ENCODE peak calls at places on chromosomes 13 and 19, in ten cellular contexts. D, N, L, S, B, M, Q, X, U and A are unnamed samples.
A peak's percentile ranks its signal among the peaks of the same experiment; 100 is the strongest.

GRCh38 chr13:94548382-94549240 is 47.3 kb downstream of the TGDS start:
- DNase-seq in D (peak; percentile 43), N (peak; percentile 57), L (peak; percentile 29), S (peak; percentile 41), B (no peak), M (peak; percentile 61), Q (peak; percentile 69), X (peak; percentile 32), U (peak; percentile 5), A (peak; percentile 77)

GRCh38 chr13:77507931-77508776 is 27.4 kb upstream of the SCEL start:
- DNase-seq in D (no peak), N (peak; percentile 87), L (peak; percentile 49), S (no peak), B (no peak), M (no peak), Q (no peak), X (no peak), U (no peak), A (no peak)

GRCh38 chr13:75906315-75906714 is 270.2 kb downstream of the LMO7 start:
- DNase-seq in D (no peak), N (no peak), L (no peak), S (no peak), B (no peak), M (no peak), Q (no peak), X (no peak), U (no peak), A (no peak)

GRCh38 chr13:49400755-49401659 is 42.9 kb downstream of the CAB39L start:
- DNase-seq in D (no peak), N (peak; percentile 73), L (peak; percentile 87), S (no peak), B (peak; percentile 33), M (peak; percentile 97), Q (no peak), X (peak; percentile 45), U (no peak), A (no peak)

GRCh38 chr19:23758187-23759074 is at the start of gene ZNF681:
- DNase-seq in D (peak; percentile 8), N (peak; percentile 90), L (peak; percentile 83), S (peak; percentile 52), B (peak; percentile 91), M (peak; percentile 92), Q (peak; percentile 76), X (peak; percentile 87), U (peak; percentile 72), A (peak; percentile 86)

GRCh38 chr13:112053744-112054615 is 13.0 kb upstream of the SOX1 start:
- DNase-seq in D (no peak), N (no peak), L (no peak), S (no peak), B (no peak), M (no peak), Q (no peak), X (no peak), U (no peak), A (no peak)

GRCh38 chr13:113926301-113926761 is 47.5 kb downstream of the C13orf46 start:
- DNase-seq in D (no peak), N (peak; percentile 88), L (peak; percentile 60), S (peak; percentile 77), B (no peak), M (no peak), Q (no peak), X (peak; percentile 23), U (no peak), A (peak; percentile 66)

GRCh38 chr19:8446055-8446709 is 1.4 kb downstream of the HNRNPM start:
- DNase-seq in D (no peak), N (no peak), L (no peak), S (no peak), B (no peak), M (no peak), Q (no peak), X (no peak), U (no peak), A (no peak)

GRCh38 chr19:49676690-49677231 is 310 bp upstream of the PRMT1 start:
- DNase-seq in D (peak; percentile 100), N (peak; percentile 100), L (peak; percentile 100), S (peak; percentile 100), B (peak; percentile 99), M (peak; percentile 100), Q (peak; percentile 99), X (peak; percentile 100), U (peak; percentile 99), A (peak; percentile 100)

GRCh38 chr19:49677901-49678674 is 1.0 kb downstream of the PRMT1 start:
- DNase-seq in D (peak; percentile 91), N (peak; percentile 56), L (peak; percentile 62), S (peak; percentile 69), B (peak; percentile 77), M (peak; percentile 92), Q (peak; percentile 76), X (peak; percentile 68), U (no peak), A (peak; percentile 85)

GRCh38 chr19:49677232-49677881 is at the start of gene PRMT1:
- DNase-seq in D (no peak), N (no peak), L (no peak), S (peak; percentile 47), B (no peak), M (peak; percentile 65), Q (peak; percentile 68), X (no peak), U (no peak), A (peak; percentile 59)

GRCh38 chr19:49678970-49679831 is 2.1 kb downstream of the PRMT1 start:
- DNase-seq in D (no peak), N (no peak), L (no peak), S (peak; percentile 91), B (no peak), M (no peak), Q (no peak), X (no peak), U (no peak), A (peak; percentile 71)

DNA sequence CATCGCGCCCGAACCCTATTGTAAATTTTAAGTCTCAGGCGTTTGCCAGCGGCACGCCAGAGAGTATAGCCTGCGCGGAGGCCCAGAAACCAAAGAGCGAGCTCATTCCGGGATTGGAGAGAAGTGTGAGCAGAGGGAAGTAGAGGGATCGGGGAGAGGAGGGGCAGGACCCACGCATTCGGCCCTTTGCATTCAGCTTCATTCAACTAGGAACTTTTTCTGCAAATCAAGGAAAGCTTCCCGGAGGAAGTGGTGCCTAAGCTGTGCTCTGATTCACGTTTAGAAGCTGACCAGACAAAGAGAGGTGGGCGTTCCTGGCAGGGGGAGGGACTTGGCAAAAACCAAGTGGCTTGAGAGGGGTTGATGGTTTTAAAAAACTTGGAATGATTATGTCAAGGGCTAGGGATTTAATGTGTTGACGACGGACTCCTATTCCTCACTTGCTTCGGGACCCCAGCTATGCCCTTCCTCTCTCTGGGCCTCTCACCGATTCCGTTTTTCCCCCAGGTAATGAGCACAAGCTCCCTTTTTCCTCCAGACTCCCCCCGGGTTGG is 858 bp upstream of the PRMT1 start:
- DNase-seq in D (peak; percentile 91), N (peak; percentile 97), L (peak; percentile 95), S (peak; percentile 87), B (peak; percentile 90), M (peak; percentile 88), Q (peak; percentile 77), X (peak; percentile 84), U (no peak), A (peak; percentile 87)
- H3K4me1 ChIP-seq in D (peaks cover 40% of the 10 kb centered on the region), N (peaks cover 7% of the 10 kb centered on the region), L (peaks cover 16% of the 10 kb centered on the region), S (peaks cover 53% of the 10 kb centered on the region), B (peaks cover 15% of the 10 kb centered on the region), M (peaks cover 10% of the 10 kb centered on the region), Q (peaks cover 21% of the 10 kb centered on the region), X (peaks cover 54% of the 10 kb centered on the region), U (peaks cover 46% of the 10 kb centered on the region), A (peaks cover 33% of the 10 kb centered on the region)

GRCh38 chr13:102901615-102902305 is 55.9 kb downstream of the ERCC5 start:
- DNase-seq in D (no peak), N (no peak), L (peak; percentile 17), S (no peak), B (no peak), M (no peak), Q (no peak), X (no peak), U (no peak), A (no peak)

GRCh38 chr13:102902789-102903347 is 57.0 kb downstream of the ERCC5 start:
- DNase-seq in D (no peak), N (no peak), L (no peak), S (peak; percentile 50), B (no peak), M (peak; percentile 53), Q (peak; percentile 29), X (no peak), U (no peak), A (no peak)

GRCh38 chr13:102897371-102898138 is 51.7 kb downstream of the ERCC5 start:
- DNase-seq in D (no peak), N (no peak), L (no peak), S (peak; percentile 73), B (no peak), M (peak; percentile 34), Q (peak; percentile 65), X (no peak), U (no peak), A (peak; percentile 37)

GRCh38 chr13:102901056-102901455 is 55.2 kb downstream of the ERCC5 start:
- DNase-seq in D (no peak), N (no peak), L (no peak), S (no peak), B (no peak), M (no peak), Q (no peak), X (no peak), U (no peak), A (no peak)

GRCh38 chr13:102900193-102900608 is 54.4 kb downstream of the ERCC5 start:
- DNase-seq in D (no peak), N (no peak), L (no peak), S (no peak), B (no peak), M (no peak), Q (no peak), X (no peak), U (no peak), A (no peak)
- H3K27ac ChIP-seq in D (no peak overlapping the region), N (no peak overlapping the region), L (no peak overlapping the region), S (no peak overlapping the region), B (no peak overlapping the region), M (no peak overlapping the region), Q (peak overlapping the region; percentile 22), X (no peak overlapping the region), U (no peak overlapping the region), A (no peak overlapping the region)

GRCh38 chr13:74574964-74575728 is 440.9 kb upstream of the KLF12 start:
- DNase-seq in D (no peak), N (no peak), L (no peak), S (no peak), B (no peak), M (no peak), Q (no peak), X (no peak), U (no peak), A (no peak)
- TF ChIP-seq CTCF in D (no peak), N (no peak), L (no peak), S (no peak), B (no peak), M (no peak), Q (no peak), X (no peak), U (no peak), A (no peak)

GRCh38 chr19:2328401-2329161 is at the start of the genes LSM7 and SPPL2B:
- DNase-seq in D (peak; percentile 87), N (peak; percentile 86), L (peak; percentile 83), S (peak; percentile 89), B (peak; percentile 89), M (peak; percentile 93), Q (peak; percentile 90), X (peak; percentile 93), U (peak; percentile 67), A (peak; percentile 96)

GRCh38 chr19:2329528-2329927 is 1.0 kb downstream of the SPPL2B start:
- DNase-seq in D (no peak), N (no peak), L (no peak), S (no peak), B (no peak), M (no peak), Q (no peak), X (no peak), U (no peak), A (no peak)

GRCh38 chr19:2326699-2327360 is 1.6 kb downstream of the LSM7 start:
- DNase-seq in D (no peak), N (no peak), L (no peak), S (no peak), B (no peak), M (no peak), Q (no peak), X (no peak), U (no peak), A (no peak)

GRCh38 chr19:2329162-2329505 is 650 bp downstream of the SPPL2B start:
- DNase-seq in D (no peak), N (no peak), L (no peak), S (no peak), B (no peak), M (no peak), Q (no peak), X (no peak), U (no peak), A (no peak)

GRCh38 chr19:2327773-2328400 is 499 bp downstream of the LSM7 start:
- DNase-seq in D (no peak), N (peak; percentile 49), L (peak; percentile 81), S (no peak), B (peak; percentile 40), M (no peak), Q (no peak), X (peak; percentile 52), U (peak; percentile 19), A (no peak)
- H3K4me1 ChIP-seq in D (peaks cover 28% of the 10 kb centered on the region), N (peaks cover 5% of the 10 kb centered on the region), L (peaks cover 4% of the 10 kb centered on the region), S (peaks cover 50% of the 10 kb centered on the region), B (peaks cover 14% of the 10 kb centered on the region), M (peaks cover 12% of the 10 kb centered on the region), Q (peaks cover 31% of the 10 kb centered on the region), X (peaks cover 59% of the 10 kb centered on the region), U (peaks cover 45% of the 10 kb centered on the region), A (peaks cover 44% of the 10 kb centered on the region)